ENCODE peak calls at places on chromosomes 6 and 20, in six cellular contexts. U is GM12892; F is CD8-positive, alpha-beta T cell; P is endothelial cell; X is stimulated activated naive CD4-positive, alpha-beta T cell; D is activated CD4-positive, alpha-beta T cell treated with anti-CD3 and anti-CD28 coated beads for 4 hours. R is an unnamed sample.
A peak's percentile ranks its signal among the peaks of the same experiment; 100 is the strongest.

GRCh38 chr6:39266782-39267355 is 37.6 kb upstream of the KCNK5 start:
- DNase-seq in U (no peak), F (no peak), P (no peak), X (no peak), D (no peak), R (no peak)

GRCh38 chr6:51199272-51199671 is 380.6 kb downstream of the TFAP2B start:
- DNase-seq in U (no peak), F (no peak), P (no peak), X (no peak), D (no peak), R (no peak)

GRCh38 chr20:17558154-17558940 is 11.5 kb upstream of the DSTN start:
- DNase-seq in U (no peak), F (no peak), P (no peak), X (no peak), D (peak; percentile 14), R (peak; percentile 71)

GRCh38 chr6:8743146-8743745 is 307.9 kb upstream of the SLC35B3 start:
- DNase-seq in U (no peak), F (no peak), P (no peak), X (no peak), D (no peak), R (no peak)

GRCh38 chr6:143802833-143803565 is 40.1 kb upstream of the LTV1 start:
- DNase-seq in U (no peak), F (no peak), P (no peak), X (no peak), D (no peak), R (peak; percentile 15)

GRCh38 chr6:34601706-34602105 is 45.6 kb upstream of the SPDEF start:
- DNase-seq in U (no peak), F (no peak), P (no peak), X (no peak), D (no peak), R (no peak)

GRCh38 chr6:104326173-104327001 is 533.3 kb downstream of the HACE1 start:
- DNase-seq in U (no peak), F (no peak), P (no peak), X (no peak), D (no peak), R (peak; percentile 59)

GRCh38 chr6:49649982-49650381 is 13.3 kb upstream of the RHAG start:
- DNase-seq in U (no peak), F (no peak), P (no peak), X (no peak), D (no peak), R (no peak)

GRCh38 chr6:47810885-47811284 is 29.1 kb downstream of the OPN5 start:
- DNase-seq in U (no peak), F (no peak), P (peak; percentile 10), X (no peak), D (no peak), R (no peak)

GRCh38 chr6:38973178-38974057 is 75.2 kb upstream of the GLP1R start:
- DNase-seq in U (peak; percentile 3), F (no peak), P (peak; percentile 38), X (peak; percentile 20), D (peak; percentile 4), R (peak; percentile 71)

GRCh38 chr6:87929843-87930288 is 117.8 kb upstream of the SPACA1 start:
- DNase-seq in U (peak; percentile 35), F (peak; percentile 13), P (peak; percentile 83), X (peak; percentile 52), D (peak; percentile 42), R (peak; percentile 90)

GRCh38 chr6:106257195-106257594 is 68.4 kb downstream of the ATG5 start:
- DNase-seq in U (no peak), F (no peak), P (no peak), X (no peak), D (no peak), R (no peak)

GRCh38 chr6:35021014-35021413 is 120.1 kb downstream of the TCP11 start:
- DNase-seq in U (no peak), F (no peak), P (no peak), X (no peak), D (no peak), R (no peak)

GRCh38 chr6:131400054-131400781 is 172.8 kb upstream of the ARG1 start:
- DNase-seq in U (no peak), F (no peak), P (no peak), X (no peak), D (no peak), R (peak; percentile 79)

GRCh38 chr6:106963544-106963943 is 11.0 kb downstream of the CD24 start:
- DNase-seq in U (no peak), F (no peak), P (no peak), X (no peak), D (no peak), R (no peak)

GRCh38 chr6:109242923-109243322 is 139.3 kb downstream of the CD164 start:
- DNase-seq in U (no peak), F (no peak), P (no peak), X (no peak), D (no peak), R (peak; percentile 43)

GRCh38 chr20:59386819-59387218 is 86.4 kb downstream of the EDN3 start:
- DNase-seq in U (no peak), F (no peak), P (no peak), X (no peak), D (no peak), R (no peak)

GRCh38 chr6:126388235-126388634 is 48.3 kb downstream of the CENPW start:
- DNase-seq in U (no peak), F (no peak), P (no peak), X (no peak), D (no peak), R (no peak)

GRCh38 chr6:110398778-110399177 is 16.6 kb downstream of the DDO start:
- DNase-seq in U (no peak), F (no peak), P (no peak), X (no peak), D (no peak), R (peak; percentile 55)

GRCh38 chr6:118650500-118651281 is 700 bp downstream of the CEP85L start:
- DNase-seq in U (peak; percentile 30), F (peak; percentile 29), P (peak; percentile 41), X (peak; percentile 62), D (peak; percentile 40), R (peak; percentile 72)

GRCh38 chr20:47137231-47137865 is 219.2 kb downstream of the ZMYND8 start:
- DNase-seq in U (no peak), F (no peak), P (no peak), X (no peak), D (no peak), R (peak; percentile 58)

GRCh38 chr6:37168809-37169457 is 1.0 kb upstream of the PIM1 start:
- DNase-seq in U (no peak), F (no peak), P (no peak), X (peak; percentile 47), D (peak; percentile 43), R (peak; percentile 77)

GRCh38 chr20:47574616-47575401 is 73.1 kb downstream of the NCOA3 start:
- DNase-seq in U (no peak), F (no peak), P (no peak), X (no peak), D (no peak), R (no peak)

GRCh38 chr6:72683797-72684196 is 61.9 kb downstream of the KCNQ5 start:
- DNase-seq in U (peak; percentile 2), F (no peak), P (no peak), X (no peak), D (no peak), R (no peak)

R was measured in GM03348.